ENCODE peak calls at places on chromosomes 13 and 19, in seven cellular contexts. D is progenitor cell of endocrine pancreas, C is fibroblast of pulmonary artery, W is fibroblast of mammary gland, L is brain microvascular endothelial cell, Z is GM13977, E is upper lobe of right lung. A is an unnamed sample.

GRCh38 chr13:31595568-31595967 is 143.8 kb upstream of the RXFP2 start:
- DNase-seq in D (no peak), C (peak), W (peak), L (no peak), Z (no peak), E (no peak), A (no peak)

GRCh38 chr13:21338156-21338555 is 120.9 kb downstream of the ZDHHC20 start:
- DNase-seq in D (no peak), C (no peak), W (no peak), L (no peak), Z (no peak), E (no peak), A (no peak)

GRCh38 chr13:30607908-30608307 is 9.8 kb upstream of the USPL1 start:
- DNase-seq in D (no peak), C (no peak), W (no peak), L (no peak), Z (peak), E (no peak), A (peak)

GRCh38 chr13:113059891-113060290 is 45.7 kb upstream of the F7 start:
- DNase-seq in D (no peak), C (no peak), W (no peak), L (no peak), Z (no peak), E (peak), A (no peak)

GRCh38 chr19:54137913-54138776 is 583 bp downstream of the CNOT3 start:
- DNase-seq in D (peak), C (no peak), W (no peak), L (no peak), Z (peak), E (peak), A (peak)

GRCh38 chr19:6359942-6360341 is 1.4 kb upstream of the CLPP start:
- DNase-seq in D (no peak), C (no peak), W (no peak), L (no peak), Z (no peak), E (no peak), A (no peak)

GRCh38 chr13:93716623-93717022 is 490.0 kb downstream of the GPC6 start:
- DNase-seq in D (no peak), C (no peak), W (no peak), L (no peak), Z (no peak), E (no peak), A (no peak)

GRCh38 chr19:49004133-49004532 is 10.4 kb downstream of the RUVBL2 start:
- DNase-seq in D (no peak), C (no peak), W (no peak), L (no peak), Z (no peak), E (no peak), A (no peak)

GRCh38 chr19:16066611-16067104 is 9.6 kb upstream of the TPM4 start:
- DNase-seq in D (no peak), C (peak), W (peak), L (peak), Z (peak), E (no peak), A (peak)

GRCh38 chr13:46679369-46680180 is 117.4 kb downstream of the ESD start:
- DNase-seq in D (no peak), C (peak), W (peak), L (peak), Z (peak), E (no peak), A (peak)

GRCh38 chr19:56566904-56567273 is 379 bp upstream of the ZNF470 start:
- DNase-seq in D (peak), C (no peak), W (peak), L (peak), Z (no peak), E (peak), A (no peak)

GRCh38 chr13:76815344-76815743 is 70.9 kb downstream of the KCTD12 start:
- DNase-seq in D (no peak), C (no peak), W (no peak), L (no peak), Z (no peak), E (no peak), A (no peak)

GRCh38 chr13:20439261-20439660 is 86.4 kb downstream of the CRYL1 start:
- DNase-seq in D (no peak), C (peak), W (peak), L (no peak), Z (no peak), E (no peak), A (no peak)

GRCh38 chr19:51531349-51532315 is at the start of gene SIGLEC6:
- DNase-seq in D (no peak), C (no peak), W (no peak), L (no peak), Z (peak), E (peak), A (peak)

GRCh38 chr13:26653310-26653709 is 95.8 kb downstream of the WASF3 start:
- DNase-seq in D (no peak), C (peak), W (peak), L (peak), Z (no peak), E (no peak), A (no peak)

GRCh38 chr13:95573226-95573625 is 20.7 kb downstream of the CLDN10 start:
- DNase-seq in D (no peak), C (peak), W (peak), L (no peak), Z (no peak), E (no peak), A (no peak)

GRCh38 chr19:16638666-16639065 is 10.7 kb upstream of the MED26 start:
- DNase-seq in D (no peak), C (no peak), W (no peak), L (no peak), Z (no peak), E (no peak), A (no peak)

GRCh38 chr13:25252229-25252628 is 35.1 kb downstream of the MTMR6 start:
- DNase-seq in D (no peak), C (no peak), W (no peak), L (no peak), Z (no peak), E (no peak), A (no peak)

GRCh38 chr13:44762946-44763345 is 186.8 kb upstream of the TSC22D1 start:
- DNase-seq in D (no peak), C (no peak), W (peak), L (no peak), Z (no peak), E (no peak), A (no peak)

GRCh38 chr13:87344176-87344575 is 327.0 kb upstream of the SLITRK5 start:
- DNase-seq in D (no peak), C (no peak), W (no peak), L (no peak), Z (no peak), E (no peak), A (no peak)

GRCh38 chr13:47420012-47420411 is 523.2 kb upstream of the HTR2A start:
- DNase-seq in D (no peak), C (no peak), W (peak), L (no peak), Z (no peak), E (no peak), A (no peak)

GRCh38 chr13:98108330-98108729 is 34.6 kb upstream of the FARP1 start:
- DNase-seq in D (no peak), C (peak), W (no peak), L (no peak), Z (no peak), E (no peak), A (no peak)

GRCh38 chr19:6099633-6100032 is 10.7 kb downstream of the RFX2 start:
- DNase-seq in D (no peak), C (no peak), W (no peak), L (no peak), Z (no peak), E (no peak), A (no peak)

GRCh38 chr13:36157475-36157874 is 26.3 kb upstream of the DCLK1 start:
- DNase-seq in D (no peak), C (no peak), W (peak), L (no peak), Z (no peak), E (no peak), A (no peak)

GRCh38 chr19:11699931-11700794 is 38.6 kb downstream of the ZNF823 start:
- DNase-seq in D (no peak), C (peak), W (peak), L (peak), Z (no peak), E (no peak), A (no peak)

GRCh38 chr19:50205681-50206138 is 2.3 kb downstream of the MYH14 start:
- DNase-seq in D (peak), C (no peak), W (no peak), L (no peak), Z (peak), E (peak), A (no peak)
- TF ChIP-seq CTCF in D (peak), C (no peak), W (no peak), L (no peak), Z (no peak), E (no peak), A (no peak)

DNA sequence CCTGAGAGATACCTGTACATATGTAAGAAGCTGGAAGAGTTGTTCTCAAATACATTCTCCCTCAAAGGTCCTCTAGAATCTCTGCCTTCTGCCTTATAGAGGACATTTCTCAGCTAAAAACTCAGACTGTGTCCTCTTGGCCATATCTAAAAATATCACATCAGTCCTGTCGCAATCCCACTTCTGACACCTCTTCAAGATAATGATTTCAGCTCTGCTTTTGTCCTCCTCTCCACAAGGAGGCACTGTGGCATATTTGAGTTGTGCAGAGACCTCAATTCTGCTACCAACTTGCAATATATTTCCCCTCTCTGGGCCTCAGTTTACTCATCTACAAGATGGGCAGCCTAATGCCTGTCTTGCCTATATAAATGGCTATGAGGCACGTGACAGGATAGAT is 16.6 kb downstream of the ADAMTS10 start:
- DNase-seq in D (no peak), C (peak), W (no peak), L (no peak), Z (no peak), E (no peak), A (no peak)
- TF ChIP-seq CTCF in D (peak), C (peak), W (peak), L (peak), Z (no peak), E (peak), A (no peak)

GRCh38 chr19:41957838-41958366 is 1.2 kb downstream of the RABAC1 start:
- DNase-seq in D (peak), C (peak), W (peak), L (peak), Z (peak), E (peak), A (peak)

GRCh38 chr19:41958367-41959055 is 610 bp downstream of the RABAC1 start:
- DNase-seq in D (peak), C (peak), W (peak), L (peak), Z (peak), E (peak), A (peak)

GRCh38 chr19:41960973-41961372 is 1.9 kb upstream of the RABAC1 start:
- DNase-seq in D (no peak), C (no peak), W (no peak), L (no peak), Z (no peak), E (no peak), A (no peak)

GRCh38 chr19:41957161-41957837 is 1.8 kb downstream of the RABAC1 start:
- DNase-seq in D (no peak), C (no peak), W (no peak), L (no peak), Z (no peak), E (no peak), A (no peak)

DNA sequence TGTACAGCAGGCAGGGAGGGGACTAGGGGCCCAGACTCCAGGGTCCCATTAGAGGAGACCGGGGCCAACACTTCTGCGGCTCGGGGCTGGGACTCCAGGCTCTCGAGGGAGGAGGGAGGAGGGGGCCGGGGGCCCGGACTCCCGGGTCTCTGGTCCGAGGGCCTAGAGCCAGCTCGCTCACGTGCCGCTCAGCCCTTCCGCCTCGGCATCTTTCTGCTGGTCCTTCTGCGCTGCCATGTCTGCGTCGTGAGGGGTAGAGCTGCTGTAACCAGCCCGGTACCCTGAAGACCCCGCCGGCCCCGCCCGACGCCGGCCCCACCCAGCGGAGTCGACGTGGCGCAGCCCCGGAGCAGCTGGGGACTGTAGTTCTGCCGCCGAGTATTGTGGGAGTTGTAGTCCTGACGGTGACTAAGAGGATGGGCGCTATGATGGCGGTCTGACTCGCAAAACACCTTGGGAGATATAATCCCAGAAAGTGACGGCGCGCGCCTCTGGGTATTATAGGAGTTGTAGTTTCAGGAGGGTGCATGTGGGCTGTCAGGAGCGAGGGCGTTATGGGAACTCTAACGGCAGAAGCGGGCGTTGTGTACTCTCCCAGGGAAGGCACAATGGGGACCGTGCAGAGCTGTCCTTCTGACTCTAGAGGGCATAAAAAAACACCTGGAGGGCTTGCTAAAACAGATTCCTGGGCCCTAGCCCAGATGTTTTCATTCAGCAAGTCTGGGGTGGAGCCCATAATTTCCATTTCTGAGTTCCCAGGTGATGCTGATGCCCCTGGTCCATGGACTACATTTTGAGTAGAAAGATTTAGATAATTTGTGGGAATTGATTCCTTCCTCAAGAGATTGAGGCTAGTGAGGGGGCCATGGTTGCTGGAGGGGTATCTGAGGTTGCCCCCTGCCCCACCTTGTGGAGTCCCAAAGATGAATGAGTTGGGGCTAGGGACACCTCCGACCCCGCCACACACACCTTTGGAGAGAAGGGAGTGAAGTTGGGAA is at the start of gene RABAC1:
- DNase-seq in D (peak), C (peak), W (peak), L (peak), Z (peak), E (peak), A (peak)
- TF ChIP-seq CTCF in D (peak), C (peak), W (peak), L (peak), Z (peak), E (no peak), A (peak)

GRCh38 chr19:34274284-34274826 is 20.0 kb downstream of the GARRE1 start:
- DNase-seq in D (no peak), C (peak), W (peak), L (no peak), Z (no peak), E (no peak), A (no peak)

GRCh38 chr19:34273121-34273845 is 18.9 kb downstream of the GARRE1 start:
- DNase-seq in D (no peak), C (no peak), W (no peak), L (no peak), Z (no peak), E (no peak), A (no peak)

GRCh38 chr19:34276614-34277013 is 22.3 kb downstream of the GARRE1 start:
- DNase-seq in D (no peak), C (no peak), W (no peak), L (no peak), Z (no peak), E (no peak), A (no peak)

GRCh38 chr19:34275705-34276104 is 21.4 kb downstream of the GARRE1 start:
- DNase-seq in D (no peak), C (no peak), W (no peak), L (no peak), Z (no peak), E (no peak), A (no peak)

GRCh38 chr19:34274827-34275625 is 20.7 kb downstream of the GARRE1 start:
- DNase-seq in D (no peak), C (peak), W (peak), L (peak), Z (no peak), E (no peak), A (no peak)
- TF ChIP-seq CTCF in D (no peak), C (no peak), W (no peak), L (no peak), Z (no peak), E (no peak), A (no peak)

DNA sequence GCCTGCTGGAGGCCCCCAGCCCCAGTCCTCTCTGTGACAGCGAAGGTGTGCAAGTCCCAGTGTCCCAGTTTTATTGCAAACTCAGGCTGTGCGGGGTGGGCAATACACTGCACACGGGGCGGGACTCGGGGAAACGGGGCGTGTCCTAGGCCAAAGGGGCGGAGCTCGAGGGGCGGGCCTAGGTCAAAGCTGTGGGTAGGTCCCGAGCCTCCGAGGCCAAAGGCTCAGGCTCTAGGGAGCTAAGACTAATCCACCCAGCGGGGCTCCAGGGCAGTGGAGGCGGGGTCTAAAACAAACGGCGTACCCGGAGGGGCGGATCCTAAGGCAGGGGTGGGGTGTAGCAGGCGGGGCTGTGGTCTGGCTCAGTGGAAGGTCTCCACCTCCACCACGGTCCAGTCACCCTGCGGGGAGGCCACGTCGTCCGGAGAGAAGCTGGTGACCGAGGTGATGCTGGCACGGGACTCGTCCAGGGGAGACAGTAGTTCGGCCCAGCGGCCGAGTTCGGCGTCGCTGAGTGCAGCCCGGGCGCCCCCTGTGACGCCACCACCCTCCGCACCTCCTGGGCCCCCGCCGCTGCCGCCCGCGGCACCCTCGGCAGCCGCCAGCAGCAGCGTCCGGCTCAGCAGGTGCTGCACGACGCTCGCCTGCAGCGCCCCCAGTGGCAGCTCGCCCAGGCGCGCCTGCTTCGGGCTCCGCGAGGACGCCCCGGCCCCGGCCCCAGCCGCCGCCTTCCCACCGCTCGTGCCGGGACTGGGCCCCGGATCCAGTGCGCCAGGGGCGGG is 5.3 kb downstream of the PRR36 start:
- DNase-seq in D (peak), C (peak), W (peak), L (no peak), Z (peak), E (peak), A (peak)
- TF ChIP-seq CTCF in D (peak), C (peak), W (no peak), L (peak), Z (peak), E (peak), A (peak)